ENCODE peak calls at places on chromosomes 5 and 9, in seven cellular contexts. N, Q, Y, Z, M, F and U are unnamed samples. For H3K9me3, the result is how much of the 10 kb centered on the place peaks cover.

GRCh38 chr5:126909856-126910255 is 120.5 kb downstream of the MARCHF3 start:
- DNase-seq in Q (no peak), N (no peak), Y (no peak), M (no peak), F (no peak), Z (no peak), U (no peak)

GRCh38 chr5:170865622-170866021 is 3.8 kb downstream of the RANBP17 start:
- DNase-seq in M (no peak), Y (no peak), Q (no peak), N (no peak), Z (no peak), F (no peak), U (no peak)

GRCh38 chr5:95217351-95217750 is 67.5 kb downstream of the MCTP1 start:
- DNase-seq in N (no peak), Z (no peak), Q (no peak), F (no peak), Y (no peak), M (no peak), U (no peak)

GRCh38 chr5:167720676-167721260 is 570.7 kb upstream of the WWC1 start:
- DNase-seq in F (no peak), M (no peak), Y (no peak), Z (no peak), Q (peak), N (no peak), U (no peak)

GRCh38 chr5:154541553-154541952 is 63.5 kb upstream of the HAND1 start:
- DNase-seq in Z (no peak), F (no peak), M (no peak), Y (peak), N (no peak), Q (no peak), U (no peak)

GRCh38 chr5:27571681-27572080 is 533.3 kb upstream of the CDH9 start:
- DNase-seq in M (no peak), N (no peak), Y (no peak), F (no peak), Z (no peak), Q (no peak), U (no peak)

GRCh38 chr9:133155156-133155555 is 8.6 kb downstream of the GBGT1 start:
- DNase-seq in Z (peak), N (no peak), F (no peak), M (no peak), Q (no peak), Y (no peak), U (no peak)

GRCh38 chr5:138159666-138160065 is 18.8 kb downstream of the BRD8 start:
- DNase-seq in Z (no peak), F (no peak), N (no peak), Y (no peak), M (no peak), Q (no peak), U (no peak)

GRCh38 chr9:17272510-17272909 is 137.7 kb downstream of the CNTLN start:
- DNase-seq in M (no peak), Y (no peak), Z (no peak), Q (no peak), N (no peak), F (no peak), U (no peak)

GRCh38 chr5:55440188-55440646 is 94.5 kb downstream of the PLPP1 start:
- DNase-seq in Z (no peak), F (no peak), Q (peak), M (no peak), Y (no peak), N (no peak), U (peak)

GRCh38 chr9:72814083-72814482 is 138.8 kb downstream of the ALDH1A1 start:
- DNase-seq in F (no peak), Y (no peak), N (no peak), Q (no peak), Z (no peak), M (no peak), U (no peak)

GRCh38 chr5:39238366-39239105 is 19.2 kb upstream of the FYB1 start:
- DNase-seq in Z (no peak), Y (no peak), N (no peak), F (no peak), M (no peak), Q (no peak), U (no peak)

GRCh38 chr5:141412853-141413539 is at the start of gene PCDHGA10:
- DNase-seq in M (no peak), Z (no peak), F (no peak), Y (no peak), N (peak), Q (peak), U (peak)

GRCh38 chr9:4425358-4426045 is 64.8 kb upstream of the SLC1A1 start:
- DNase-seq in Z (no peak), N (no peak), Y (no peak), M (no peak), Q (no peak), F (no peak), U (peak)

GRCh38 chr5:151093476-151093889 is 12.6 kb upstream of the TNIP1 start:
- DNase-seq in Y (no peak), Z (no peak), Q (peak), N (peak), F (no peak), M (no peak), U (no peak)

GRCh38 chr5:98454407-98454806 is 319.1 kb upstream of the RGMB start:
- DNase-seq in N (no peak), Q (peak), M (no peak), Y (no peak), Z (no peak), F (no peak), U (peak)

GRCh38 chr5:142432369-142432863 is 107.6 kb upstream of the SPRY4 start:
- DNase-seq in Q (no peak), M (no peak), N (no peak), F (peak), Z (peak), Y (peak), U (no peak)

GRCh38 chr9:35516481-35516880 is 26.6 kb downstream of the RUSC2 start:
- DNase-seq in Y (no peak), Z (no peak), F (no peak), N (no peak), M (peak), Q (peak), U (peak)

GRCh38 chr9:129656795-129657390 is 8.6 kb upstream of the PRRX2 start:
- DNase-seq in Z (no peak), N (no peak), Y (no peak), Q (peak), M (peak), F (no peak), U (no peak)

GRCh38 chr9:16257604-16258003 is 612.9 kb downstream of the BNC2 start:
- DNase-seq in F (no peak), M (no peak), Z (no peak), Q (no peak), Y (no peak), N (no peak), U (no peak)

GRCh38 chr9:78871452-78872331 is 574.8 kb downstream of the PSAT1 start:
- DNase-seq in M (peak), Z (no peak), Y (no peak), Q (peak), F (no peak), N (no peak), U (peak)

GRCh38 chr5:10655041-10655685 is 91.3 kb downstream of the ANKRD33B start:
- DNase-seq in F (no peak), N (no peak), Q (no peak), M (no peak), Y (no peak), Z (no peak), U (no peak)

GRCh38 chr9:121604242-121604641 is 47.2 kb upstream of the DAB2IP start:
- DNase-seq in F (peak), N (peak), Z (peak), M (no peak), Q (no peak), Y (no peak), U (no peak)

GRCh38 chr5:75523275-75523674 is 11.6 kb downstream of the POLK start:
- DNase-seq in N (no peak), Y (no peak), M (no peak), F (no peak), Z (no peak), Q (no peak), U (no peak)

GRCh38 chr5:62569466-62569865 is 9.2 kb upstream of the LRRC70 start:
- DNase-seq in Q (no peak), F (no peak), Z (no peak), N (no peak), M (no peak), Y (no peak), U (peak)

GRCh38 chr9:123609844-123610243 is 253.8 kb downstream of the CRB2 start:
- DNase-seq in Z (no peak), N (no peak), Y (no peak), M (no peak), F (no peak), Q (no peak), U (no peak)

GRCh38 chr5:120396186-120396585 is 67.9 kb upstream of the PRR16 start:
- DNase-seq in Q (peak), N (no peak), Z (no peak), M (no peak), F (no peak), Y (no peak), U (no peak)

GRCh38 chr9:94160594-94161501 is 76.6 kb downstream of the PTPDC1 start:
- DNase-seq in Y (no peak), N (no peak), Z (no peak), Q (no peak), M (no peak), F (no peak), U (no peak)

GRCh38 chr9:113694912-113695900 is 180.9 kb upstream of the ZNF618 start:
- DNase-seq in Y (no peak), N (no peak), F (no peak), M (no peak), Z (no peak), Q (no peak), U (no peak)

GRCh38 chr5:154849791-154850201 is 607 bp downstream of the FAXDC2 start:
- DNase-seq in Y (no peak), Z (no peak), M (no peak), N (no peak), Q (peak), F (no peak), U (no peak)

GRCh38 chr5:94850960-94851359 is 232.5 kb downstream of the SLF1 start:
- DNase-seq in Q (no peak), Y (no peak), M (no peak), N (no peak), F (no peak), Z (no peak), U (no peak)

GRCh38 chr9:2809692-2810423 is 34.0 kb downstream of the PUM3 start:
- DNase-seq in M (peak), Z (no peak), Q (peak), N (peak), Y (no peak), F (peak), U (peak)

GRCh38 chr5:124480022-124480421 is 266.4 kb downstream of the ZNF608 start:
- DNase-seq in Q (no peak), Y (no peak), F (peak), Z (no peak), N (no peak), M (no peak), U (no peak)

GRCh38 chr9:124780757-124781151 is 3.8 kb downstream of the OLFML2A start:
- DNase-seq in M (no peak), Y (no peak), F (no peak), Q (no peak), N (no peak), Z (no peak), U (no peak)

GRCh38 chr5:93583799-93584530 is 943 bp downstream of the NR2F1 start:
- DNase-seq in Z (peak), Q (peak), F (no peak), N (peak), M (no peak), Y (peak), U (peak)

GRCh38 chr5:84430863-84431663 is 46.4 kb upstream of the EDIL3 start:
- DNase-seq in Q (peak), Z (no peak), Y (no peak), F (no peak), M (no peak), N (peak), U (peak)

GRCh38 chr5:132782101-132782500 is 5.1 kb upstream of the SEPTIN8 start:
- DNase-seq in Y (no peak), F (no peak), Q (peak), Z (no peak), N (no peak), M (no peak), U (no peak)

GRCh38 chr9:84793251-84793650 is 123.7 kb downstream of the NTRK2 start:
- DNase-seq in N (no peak), Z (no peak), M (no peak), Y (no peak), F (no peak), Q (no peak), U (no peak)

GRCh38 chr5:102421647-102422046 is 77.2 kb downstream of the SLCO6A1 start:
- DNase-seq in N (peak), Q (no peak), Y (peak), M (no peak), F (peak), Z (no peak), U (no peak)
- TF ChIP-seq CTCF in N (no peak), Q (no peak), Y (no peak), M (no peak), F (no peak), Z (no peak), U (no peak)

GRCh38 chr5:179113945-179114641 is 53.9 kb downstream of the ZNF354C start:
- DNase-seq in Q (no peak), Y (no peak), N (no peak), M (no peak), Z (no peak), F (no peak), U (no peak)

GRCh38 chr5:179113143-179113530 is 53.0 kb downstream of the ZNF354C start:
- DNase-seq in M (no peak), Y (no peak), Q (no peak), N (no peak), Z (no peak), F (no peak), U (no peak)

GRCh38 chr5:179114756-179115155 is 54.6 kb downstream of the ZNF354C start:
- DNase-seq in F (no peak), Z (no peak), Q (no peak), N (no peak), M (no peak), Y (no peak), U (no peak)

GRCh38 chr5:179115845-179116524 is 55.8 kb downstream of the ZNF354C start:
- DNase-seq in N (no peak), Y (no peak), Z (peak), Q (no peak), M (no peak), F (no peak), U (no peak)

GRCh38 chr5:179115307-179115706 is 55.1 kb downstream of the ZNF354C start:
- DNase-seq in Q (no peak), Z (peak), M (no peak), Y (no peak), F (no peak), N (no peak), U (no peak)
- H3K9me3 ChIP-seq in Q (under half), Z (under half), M (under half), Y (under half), F (under half), N (under half), U (under half)

DNA sequence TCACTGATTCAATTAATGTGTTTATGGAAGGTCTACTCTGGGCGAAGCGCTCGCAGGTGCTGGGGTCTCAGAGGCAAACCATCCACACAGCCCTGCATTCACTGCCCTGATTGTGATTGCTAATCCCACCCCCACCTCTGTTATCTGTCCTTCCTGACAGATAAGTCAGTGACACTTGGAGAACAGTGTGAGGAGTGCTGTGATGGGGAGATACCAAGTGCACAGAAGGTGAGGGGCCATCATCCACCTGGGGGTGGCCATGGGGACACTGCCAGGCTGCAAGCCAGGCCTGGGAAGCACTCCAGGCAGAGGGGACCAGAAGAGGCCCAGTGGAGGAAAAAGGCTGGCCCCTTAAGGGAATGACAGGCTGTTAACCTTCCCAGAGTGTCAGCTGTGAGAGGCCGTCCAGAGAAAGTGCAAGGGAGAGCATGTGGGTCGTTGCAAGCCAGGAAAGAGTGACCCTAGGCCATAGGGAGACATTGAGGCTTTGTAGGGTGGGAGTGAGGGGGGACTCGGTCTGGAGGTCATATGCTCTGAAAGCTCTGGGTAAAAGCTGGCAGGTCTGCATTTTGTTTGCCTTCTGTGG is 18.0 kb downstream of the IL9 start:
- DNase-seq in N (no peak), Q (no peak), F (no peak), Y (no peak), M (no peak), Z (no peak), U (peak)
- H3K27ac ChIP-seq in N (no peak), Q (no peak), F (no peak), Y (peak), M (peak), Z (no peak), U (no peak)

DNA sequence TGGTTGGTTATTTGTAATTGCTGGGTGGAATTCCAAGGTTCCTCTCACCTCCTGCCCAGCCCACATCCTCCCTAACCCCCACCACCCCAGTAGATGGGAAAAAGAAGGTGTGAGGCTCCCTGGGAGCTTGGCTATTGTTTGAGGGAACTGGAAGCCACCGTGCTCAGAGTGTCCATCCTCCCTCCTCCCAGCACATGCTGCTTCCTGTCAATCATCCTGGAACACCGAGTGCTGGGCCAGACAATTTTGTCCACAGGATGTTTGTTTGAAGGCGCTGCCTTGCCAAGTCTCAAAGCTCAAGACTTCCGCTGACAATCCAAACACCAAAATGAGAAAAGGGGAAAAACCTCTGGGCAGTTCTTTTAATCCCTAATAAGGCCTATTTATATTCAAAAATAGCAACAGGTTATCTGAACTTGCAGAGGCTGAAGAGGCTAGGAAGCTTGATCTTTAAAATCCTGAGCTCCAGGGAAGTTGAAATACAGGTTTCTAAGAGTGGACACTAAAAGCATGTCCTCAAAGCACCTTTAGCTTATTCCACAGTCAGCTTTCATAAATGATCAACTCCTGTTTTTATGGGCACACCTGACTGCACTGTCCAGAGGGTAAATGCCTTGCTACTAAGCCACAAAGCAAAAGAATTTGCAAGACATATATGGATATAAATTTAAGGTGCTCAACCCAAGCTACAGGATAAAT is 286.7 kb downstream of the NFIB start:
- DNase-seq in M (no peak), F (peak), Q (no peak), Z (peak), Y (peak), N (peak), U (no peak)
- TF ChIP-seq CTCF in M (no peak), F (no peak), Q (no peak), Z (no peak), Y (no peak), N (no peak), U (no peak)

GRCh38 chr5:73299017-73299630 is 126.1 kb downstream of the TMEM174 start:
- DNase-seq in M (no peak), N (no peak), Y (no peak), F (no peak), Z (no peak), Q (no peak), U (peak)
- H3K9me3 ChIP-seq in M (under half), N (under half), Y (under half), F (under half), Z (under half), Q (under half), U (under half)

DNA sequence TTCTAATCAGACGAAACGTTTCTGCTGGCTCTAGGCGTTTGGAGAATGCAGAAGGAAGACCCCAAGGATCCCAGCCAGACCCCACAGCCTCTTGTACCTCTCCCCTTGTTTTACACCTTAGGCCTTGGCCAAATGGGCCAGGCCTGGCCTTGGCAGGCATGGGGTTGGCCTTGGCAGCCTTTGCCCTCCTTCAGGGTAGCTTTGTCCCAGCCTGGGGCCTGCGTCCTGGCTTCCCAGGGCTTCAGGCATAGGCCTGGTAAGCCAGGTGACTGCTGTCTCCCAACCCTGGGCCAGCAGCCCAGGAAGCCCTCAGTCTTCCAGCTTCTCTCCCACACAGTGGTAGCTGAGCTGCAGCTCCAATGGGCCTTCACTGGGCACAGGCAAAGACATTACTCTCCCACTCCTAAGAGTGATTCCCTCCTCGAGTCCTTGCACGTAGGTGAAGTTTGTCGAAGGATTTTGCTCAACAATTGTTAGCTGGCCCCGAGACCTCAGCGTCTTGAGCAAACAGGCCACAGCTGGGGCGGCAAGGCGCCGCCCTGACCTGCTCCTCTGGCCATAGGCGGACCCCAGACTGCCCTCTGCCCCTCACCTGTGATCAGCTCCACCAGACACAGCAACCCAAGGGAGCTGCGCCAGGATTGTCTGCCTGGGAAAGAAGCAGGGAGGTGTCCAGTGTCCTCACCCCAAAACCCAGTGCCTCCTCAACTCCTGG is 1.1 kb upstream of the PITX1 start:
- DNase-seq in Y (no peak), F (no peak), N (no peak), Q (no peak), M (no peak), Z (peak), U (no peak)
- H3K27ac ChIP-seq in Y (no peak), F (no peak), N (no peak), Q (peak), M (peak), Z (no peak), U (no peak)

GRCh38 chr9:100730126-100730525 is 152.2 kb downstream of the CAVIN4 start:
- DNase-seq in Y (no peak), M (no peak), N (no peak), F (no peak), Q (no peak), Z (no peak), U (no peak)
- TF ChIP-seq CTCF in Y (no peak), M (no peak), N (no peak), F (no peak), Q (no peak), Z (no peak), U (no peak)